ENCODE peak calls at places on chromosomes 5 and 9, in six cellular contexts. K, S, E, V, G and A are unnamed samples.

GRCh38 chr5:79241535-79241979 is 5.6 kb downstream of the JMY start:
- DNase-seq in V (no peak), G (no peak), S (peak; percentile 13), K (no peak), E (peak; percentile 64), A (no peak)

GRCh38 chr9:35599763-35600604 is 5.1 kb upstream of the TESK1 start:
- DNase-seq in E (no peak), K (no peak), V (peak; percentile 65), S (no peak), G (no peak), A (no peak)

GRCh38 chr5:76601470-76601869 is 21.7 kb downstream of the F2RL2 start:
- DNase-seq in V (peak; percentile 31), K (no peak), E (peak; percentile 80), G (peak; percentile 21), S (peak; percentile 78), A (peak; percentile 48)

GRCh38 chr5:81167544-81167943 is 65.6 kb upstream of the CKMT2 start:
- DNase-seq in K (no peak), V (no peak), G (no peak), S (peak; percentile 42), E (no peak), A (no peak)

GRCh38 chr5:180646963-180647305 is 2.5 kb downstream of the FLT4 start:
- DNase-seq in G (no peak), K (no peak), S (no peak), E (no peak), V (peak; percentile 23), A (no peak)

GRCh38 chr5:148972958-148973357 is 89.9 kb downstream of the SH3TC2 start:
- DNase-seq in V (no peak), S (peak; percentile 97), G (peak; percentile 87), K (no peak), E (peak; percentile 89), A (no peak)

GRCh38 chr5:61371474-61371873 is 39.4 kb downstream of the ZSWIM6 start:
- DNase-seq in S (no peak), K (no peak), E (no peak), V (no peak), G (peak; percentile 49), A (no peak)

GRCh38 chr9:3740690-3741419 is 215.1 kb upstream of the RFX3 start:
- DNase-seq in K (no peak), G (peak; percentile 23), E (peak; percentile 10), S (no peak), V (no peak), A (no peak)

GRCh38 chr9:80797841-80798688 is 891.3 kb downstream of the TLE1 start:
- DNase-seq in K (no peak), G (no peak), E (peak; percentile 63), V (no peak), S (peak; percentile 13), A (no peak)

GRCh38 chr9:68834931-68835520 is 130.0 kb downstream of the PIP5K1B start:
- DNase-seq in E (no peak), V (no peak), S (no peak), G (no peak), K (no peak), A (no peak)

GRCh38 chr9:69877852-69878507 is 57.4 kb downstream of the CFAP95 start:
- DNase-seq in S (peak; percentile 55), G (peak; percentile 4), E (peak; percentile 52), V (no peak), K (no peak), A (no peak)

GRCh38 chr9:14812806-14813205 is 90.3 kb upstream of the CER1 start:
- DNase-seq in S (no peak), K (no peak), E (no peak), V (no peak), G (peak; percentile 78), A (no peak)
- H3K14ac ChIP-seq in S (no peak overlapping the region), K (no peak overlapping the region), E (no peak overlapping the region), V (no peak overlapping the region), G (no peak overlapping the region), A (no peak overlapping the region)

GRCh38 chr5:178465861-178466288 is 124.3 kb downstream of the COL23A1 start:
- DNase-seq in G (no peak), K (no peak), V (no peak), S (no peak), E (no peak), A (no peak)

GRCh38 chr5:178469011-178469974 is 120.9 kb downstream of the COL23A1 start:
- DNase-seq in K (no peak), G (no peak), E (no peak), V (no peak), S (no peak), A (no peak)

GRCh38 chr5:178468196-178468685 is 122.0 kb downstream of the COL23A1 start:
- DNase-seq in K (no peak), S (no peak), G (no peak), E (no peak), V (no peak), A (no peak)

GRCh38 chr5:178466342-178466741 is 123.9 kb downstream of the COL23A1 start:
- DNase-seq in V (no peak), G (no peak), S (no peak), K (no peak), E (no peak), A (no peak)

DNA sequence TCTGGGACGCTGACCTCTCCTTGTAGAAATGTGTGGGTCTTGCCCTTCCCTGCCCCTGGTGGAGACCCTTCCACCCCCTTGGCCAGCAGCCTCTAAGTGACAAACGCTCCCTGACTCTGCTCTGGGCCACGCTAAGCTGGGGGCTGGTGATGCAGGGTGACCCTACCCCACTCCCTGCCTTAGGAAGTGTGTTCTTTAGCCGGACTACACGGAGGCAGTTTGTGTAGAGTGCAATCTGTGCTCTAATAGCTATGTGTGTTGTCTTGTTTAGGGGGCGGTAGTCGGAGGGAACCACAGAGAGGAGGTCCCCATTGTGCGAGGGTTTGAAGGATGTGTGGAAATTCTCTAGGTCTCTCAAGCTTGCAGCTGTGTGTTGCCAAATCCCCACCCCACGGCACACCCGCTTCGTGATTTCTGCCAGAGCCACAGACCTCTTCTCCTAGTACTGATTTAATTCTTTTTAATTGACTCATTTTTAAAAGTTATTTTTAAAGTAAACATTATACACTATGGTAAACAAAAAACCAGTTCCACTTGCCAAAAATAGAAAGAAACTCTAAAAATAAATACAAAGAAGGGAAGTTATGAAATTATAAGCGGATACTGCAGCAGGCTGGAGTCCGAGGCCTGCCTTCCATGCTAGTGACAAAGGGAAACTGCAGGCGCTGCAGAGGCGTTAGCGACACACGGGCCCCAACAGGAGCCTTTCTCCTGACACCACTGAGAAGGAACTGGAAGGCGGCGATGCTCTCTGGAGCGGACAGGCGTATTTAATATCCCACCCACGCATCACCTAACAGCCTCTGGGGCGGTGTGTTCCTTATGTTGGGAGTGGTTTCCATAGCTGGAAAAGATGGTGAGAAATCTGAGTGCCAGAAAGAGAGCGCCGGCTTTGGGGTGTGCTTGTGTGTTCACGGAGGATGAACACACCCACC is 122.7 kb downstream of the COL23A1 start:
- DNase-seq in V (no peak), G (no peak), S (peak; percentile 52), K (no peak), E (peak; percentile 32), A (no peak)
- H3K23ac ChIP-seq in V (no peak overlapping the region), G (no peak overlapping the region), S (no peak overlapping the region), K (no peak overlapping the region), E (peak overlapping the region; percentile 36), A (peak overlapping the region; percentile 83)

DNA sequence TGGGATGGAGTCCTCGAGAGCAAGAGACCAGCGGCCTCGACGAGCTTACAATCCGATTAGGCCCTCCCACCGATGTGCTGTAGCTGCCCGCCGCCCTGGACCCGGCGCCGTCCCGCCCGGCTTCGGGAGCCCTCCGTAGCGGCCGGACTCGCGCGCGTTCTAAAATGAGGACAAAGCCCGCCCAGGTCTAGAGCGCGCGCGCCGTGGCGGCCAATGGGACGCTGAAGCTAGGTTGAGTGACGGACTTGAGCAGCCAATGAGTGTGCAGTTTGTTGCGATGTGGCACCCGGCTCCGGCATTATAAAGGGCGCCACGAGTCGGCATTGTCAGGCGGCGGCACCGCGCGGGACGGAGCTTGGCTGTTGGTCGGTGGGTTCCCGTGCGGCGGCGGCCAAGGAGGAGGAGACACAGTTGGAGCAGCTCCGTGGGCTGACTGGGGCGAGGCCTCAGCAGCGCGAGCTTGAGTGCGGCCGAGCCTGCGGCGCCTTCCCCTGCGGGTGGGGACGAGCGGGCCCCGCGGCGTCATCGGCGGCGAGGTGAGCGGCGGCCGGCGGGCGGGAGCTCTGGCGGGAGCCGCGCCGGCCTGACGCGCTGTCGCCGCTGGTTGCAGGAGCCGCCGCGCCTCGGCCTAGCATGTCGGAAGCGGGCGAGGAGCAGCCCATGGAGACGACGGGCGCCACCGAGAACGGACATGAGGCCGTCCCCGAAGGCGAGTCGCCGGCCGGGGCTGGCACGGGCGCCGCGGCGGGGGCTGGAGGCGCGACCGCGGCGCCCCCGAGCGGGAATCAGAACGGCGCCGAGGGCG is at the start of gene HNRNPAB:
- DNase-seq in E (peak; percentile 96), K (peak; percentile 85), S (peak; percentile 97), V (peak; percentile 94), G (peak; percentile 96), A (peak; percentile 98)
- H2BK120ac ChIP-seq in E (peak within 1 kb of the TSS; percentile 20), K (no peak within 1 kb of the TSS), S (peak within 1 kb of the TSS; percentile 54), V (no peak within 1 kb of the TSS), G (peak within 1 kb of the TSS; percentile 72), A (no peak within 1 kb of the TSS)

GRCh38 chr9:133658442-133659431 is 22.6 kb downstream of the DBH start:
- DNase-seq in G (no peak), S (peak; percentile 31), E (peak; percentile 19), K (no peak), V (no peak), A (peak; percentile 37)

GRCh38 chr9:133661846-133662636 is 25.9 kb downstream of the DBH start:
- DNase-seq in E (no peak), K (no peak), V (no peak), G (no peak), S (no peak), A (no peak)

GRCh38 chr9:133656211-133657119 is 20.3 kb downstream of the DBH start:
- DNase-seq in G (no peak), S (no peak), V (no peak), E (no peak), K (no peak), A (no peak)

GRCh38 chr9:133657120-133657661 is 21.0 kb downstream of the DBH start:
- DNase-seq in E (peak; percentile 7), K (no peak), S (no peak), V (no peak), G (no peak), A (no peak)

DNA sequence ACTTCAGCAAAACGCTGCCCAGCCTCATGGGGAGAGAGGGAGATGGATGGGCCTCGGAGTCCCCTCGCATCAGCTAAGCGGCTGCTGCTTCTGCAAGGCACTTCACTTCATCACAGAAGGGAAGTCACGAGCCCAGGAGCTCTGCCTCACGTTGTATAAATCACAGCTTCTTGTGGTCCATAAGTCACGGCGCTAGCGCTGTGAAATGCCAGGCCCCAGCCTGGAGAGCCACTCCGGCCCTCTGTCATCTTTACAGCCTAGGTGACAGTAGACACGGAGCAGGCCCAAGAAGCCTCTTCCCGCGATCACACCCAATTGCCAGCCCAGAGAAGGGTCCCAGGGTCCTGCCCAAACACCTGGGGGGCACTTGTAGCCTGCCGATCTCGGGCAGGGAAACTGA is 23.4 kb downstream of the DBH start:
- DNase-seq in E (no peak), V (no peak), G (no peak), S (no peak), K (no peak), A (no peak)
- H3K14ac ChIP-seq in E (no peak overlapping the region), V (no peak overlapping the region), G (no peak overlapping the region), S (no peak overlapping the region), K (no peak overlapping the region), A (peak overlapping the region; percentile 23)

GRCh38 chr5:150464554-150465012 is 15.0 kb upstream of the RPS14 start:
- DNase-seq in G (no peak), V (no peak), K (no peak), S (no peak), E (no peak), A (no peak)
- H3K23ac ChIP-seq in G (no peak overlapping the region), V (no peak overlapping the region), K (no peak overlapping the region), S (no peak overlapping the region), E (peak overlapping the region; percentile 53), A (no peak overlapping the region)